ENCODE peak calls at places on chromosomes 6 and 20, in four cellular contexts. L is foreskin keratinocyte, S is IMR-90, A is fibroblast of mammary gland. X is an unnamed sample.

GRCh38 chr6:26234421-26235239 is 130.4 kb upstream of the BTN3A2 start:
- DNase-seq in L (peak; percentile 70), A (peak; percentile 70), S (peak; percentile 84), X (peak; percentile 50)

GRCh38 chr6:115908906-115909559 is 151.7 kb downstream of the FRK start:
- DNase-seq in L (no peak), S (no peak), A (no peak), X (no peak)

GRCh38 chr20:15139522-15139921 is 802.1 kb upstream of the FLRT3 start:
- DNase-seq in S (no peak), A (no peak), L (no peak), X (no peak)

GRCh38 chr20:18781509-18781908 is 32.1 kb upstream of the SCP2D1 start:
- DNase-seq in L (no peak), S (no peak), A (no peak), X (no peak)

GRCh38 chr6:34791164-34791841 is 580 bp upstream of the BLTP3A start:
- DNase-seq in L (peak; percentile 14), A (peak; percentile 30), S (peak; percentile 17), X (peak; percentile 60)

GRCh38 chr20:52191132-52191435 is 495 bp downstream of the ZFP64 start:
- DNase-seq in L (peak; percentile 22), A (peak; percentile 27), S (peak; percentile 7), X (no peak)

GRCh38 chr6:42281016-42281533 is 63.4 kb upstream of the MRPS10 start:
- DNase-seq in A (no peak), L (peak; percentile 32), S (no peak), X (no peak)

GRCh38 chr6:15413558-15414257 is 167.8 kb downstream of the JARID2 start:
- DNase-seq in S (peak; percentile 83), L (no peak), A (peak; percentile 40), X (no peak)

GRCh38 chr20:63819224-63819917 is 11.7 kb downstream of the ZBTB46 start:
- DNase-seq in A (peak; percentile 28), L (no peak), S (peak; percentile 45), X (no peak)

GRCh38 chr20:47487175-47487917 is 14.3 kb upstream of the NCOA3 start:
- DNase-seq in A (no peak), S (peak; percentile 25), L (no peak), X (no peak)

GRCh38 chr6:156057869-156058268 is 602.2 kb upstream of the NOX3 start:
- DNase-seq in A (no peak), L (no peak), S (no peak), X (peak; percentile 18)

GRCh38 chr20:4026093-4026601 is 10.8 kb upstream of the RNF24 start:
- DNase-seq in A (peak; percentile 94), L (peak; percentile 72), S (peak; percentile 88), X (no peak)

GRCh38 chr20:5539656-5540055 is 210.5 kb upstream of the SHLD1 start:
- DNase-seq in A (peak; percentile 42), S (no peak), L (no peak), X (no peak)

GRCh38 chr6:160167547-160168391 is 46.2 kb downstream of the SLC22A1 start:
- DNase-seq in L (no peak), A (no peak), S (no peak), X (no peak)

GRCh38 chr20:47244451-47244850 is 112.0 kb downstream of the ZMYND8 start:
- DNase-seq in L (no peak), A (no peak), S (no peak), X (no peak)

GRCh38 chr6:16764188-16764950 is 3.1 kb upstream of the ATXN1 start:
- DNase-seq in L (no peak), A (peak; percentile 65), S (peak; percentile 76), X (no peak)

GRCh38 chr20:237479-237878 is 10.4 kb downstream of the DEFB129 start:
- DNase-seq in L (no peak), A (no peak), S (peak; percentile 5), X (no peak)

DNA sequence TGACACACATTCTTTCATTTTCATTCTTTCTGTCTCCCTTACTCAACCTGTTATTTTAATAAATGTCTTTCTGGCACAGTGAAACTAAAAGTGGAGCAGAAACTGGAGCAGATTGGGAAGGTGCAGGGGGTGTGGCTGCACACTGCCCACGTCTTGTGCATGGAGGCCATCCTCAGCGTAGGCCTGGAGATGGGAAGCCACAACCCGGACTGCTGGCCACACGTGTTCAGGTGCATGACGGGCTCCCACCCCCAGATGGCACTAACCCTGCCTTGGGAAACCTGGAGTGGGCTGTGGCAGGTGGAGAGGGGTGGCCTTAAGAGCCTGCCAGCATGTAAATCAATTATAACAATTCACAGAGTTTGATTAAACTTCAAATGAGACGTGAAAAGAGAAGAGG is 71.4 kb upstream of the PBOV1 start:
- DNase-seq in A (no peak), L (no peak), S (no peak), X (peak; percentile 34)
- TF ChIP-seq CTCF in A (no peak), L (peak; percentile 19), S (peak; percentile 2), X (no peak)

GRCh38 chr20:7458459-7458858 is 481.8 kb downstream of the HAO1 start:
- DNase-seq in L (no peak), S (no peak), A (no peak), X (no peak)

GRCh38 chr20:7449269-7449668 is 491.0 kb downstream of the HAO1 start:
- DNase-seq in A (no peak), S (no peak), L (peak; percentile 17), X (no peak)

GRCh38 chr20:7459123-7459522 is 481.1 kb downstream of the HAO1 start:
- DNase-seq in A (no peak), L (no peak), S (no peak), X (no peak)

GRCh38 chr20:7452890-7453289 is 487.4 kb downstream of the HAO1 start:
- DNase-seq in A (no peak), L (no peak), S (no peak), X (no peak)

GRCh38 chr20:7454047-7454446 is 486.2 kb downstream of the HAO1 start:
- DNase-seq in L (no peak), A (no peak), S (no peak), X (no peak)
- TF ChIP-seq CTCF in L (no peak), A (no peak), S (no peak), X (no peak)

DNA sequence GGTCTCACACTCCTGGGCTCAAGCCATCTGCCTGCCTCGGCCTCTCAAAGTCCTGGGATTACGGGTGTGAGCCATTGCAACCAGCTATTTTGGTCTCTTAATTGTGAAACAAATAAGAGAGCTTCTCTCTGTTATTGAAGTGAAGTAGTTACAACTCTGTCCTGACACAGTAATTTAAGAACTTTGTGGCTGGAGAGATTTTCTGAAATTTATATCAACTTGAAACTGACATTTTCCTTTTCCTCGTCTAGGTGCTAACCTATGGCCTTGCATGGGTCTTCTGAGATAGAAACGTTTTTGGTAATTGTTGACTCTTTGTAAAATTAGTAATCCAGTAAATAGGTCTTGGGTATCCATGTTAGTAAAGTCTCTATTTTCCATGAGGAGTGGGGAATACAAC is 122.1 kb upstream of the DOK5 start:
- DNase-seq in S (no peak), A (no peak), L (no peak), X (no peak)
- TF ChIP-seq CTCF in S (no peak), A (no peak), L (no peak), X (no peak)

GRCh38 chr6:63685453-63686379 is 50.1 kb downstream of the PHF3 start:
- DNase-seq in S (no peak), A (no peak), L (no peak), X (no peak)

GRCh38 chr6:63690210-63690609 is 54.6 kb downstream of the PHF3 start:
- DNase-seq in S (no peak), A (no peak), L (no peak), X (no peak)

GRCh38 chr6:63689421-63689820 is 53.8 kb downstream of the PHF3 start:
- DNase-seq in S (no peak), A (no peak), L (no peak), X (no peak)
- TF ChIP-seq CTCF in S (peak; percentile 5), A (no peak), L (peak; percentile 13), X (no peak)

GRCh38 chr6:128295670-128296069 is 224.7 kb downstream of the PTPRK start:
- DNase-seq in S (no peak), L (no peak), A (no peak), X (no peak)
- TF ChIP-seq CTCF in S (peak; percentile 10), L (peak; percentile 47), A (peak; percentile 28), X (no peak)

GRCh38 chr6:56902551-56903464 is 52.1 kb upstream of the BEND6 start:
- DNase-seq in L (no peak), A (peak; percentile 85), S (peak; percentile 76), X (no peak)
- TF ChIP-seq CTCF in L (peak; percentile 82), A (peak; percentile 78), S (peak; percentile 78), X (peak; percentile 73)

GRCh38 chr6:11947063-11947462 is 65.0 kb upstream of the HIVEP1 start:
- DNase-seq in L (no peak), S (no peak), A (no peak), X (no peak)
- TF ChIP-seq CTCF in L (peak; percentile 23), S (no peak), A (peak; percentile 25), X (peak; percentile 37)

GRCh38 chr6:125780540-125781306 is 10.0 kb upstream of the NCOA7 start:
- DNase-seq in L (peak; percentile 69), A (peak; percentile 74), S (peak; percentile 78), X (peak; percentile 39)

GRCh38 chr6:125784365-125784764 is 6.4 kb upstream of the NCOA7 start:
- DNase-seq in L (no peak), S (peak; percentile 66), A (peak; percentile 61), X (no peak)

GRCh38 chr6:125779924-125780539 is 10.7 kb upstream of the NCOA7 start:
- DNase-seq in S (peak; percentile 92), L (peak; percentile 76), A (peak; percentile 94), X (peak; percentile 79)

DNA sequence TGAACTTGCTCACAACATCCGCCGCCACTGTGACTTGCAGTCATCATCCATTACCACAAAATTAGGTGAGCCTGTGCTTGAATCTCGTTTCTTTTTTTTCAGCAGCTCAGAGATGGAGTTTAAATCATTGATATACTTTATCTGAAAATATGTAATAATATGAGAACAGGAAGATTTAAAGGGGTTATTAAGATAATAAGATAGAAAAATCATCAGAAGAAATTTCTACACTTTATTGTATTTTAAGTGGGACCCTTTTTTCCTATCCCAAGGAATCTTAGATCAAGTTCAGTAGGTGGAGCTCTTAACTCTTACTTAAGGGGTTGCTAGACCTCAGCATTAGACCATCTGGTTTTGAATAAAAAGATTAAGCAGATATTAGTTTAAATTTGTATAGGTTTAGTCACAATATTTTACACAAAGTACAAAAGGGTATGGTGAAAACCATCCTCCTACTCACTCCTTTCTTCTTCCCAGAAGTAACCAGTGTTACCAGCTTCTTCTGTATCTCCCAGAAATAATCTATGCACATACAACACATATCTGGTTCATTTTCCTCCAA is 9.4 kb upstream of the NCOA7 start:
- DNase-seq in A (peak; percentile 48), S (peak; percentile 47), L (no peak), X (peak; percentile 32)
- TF ChIP-seq CTCF in A (peak; percentile 16), S (peak; percentile 33), L (peak; percentile 52), X (no peak)

DNA sequence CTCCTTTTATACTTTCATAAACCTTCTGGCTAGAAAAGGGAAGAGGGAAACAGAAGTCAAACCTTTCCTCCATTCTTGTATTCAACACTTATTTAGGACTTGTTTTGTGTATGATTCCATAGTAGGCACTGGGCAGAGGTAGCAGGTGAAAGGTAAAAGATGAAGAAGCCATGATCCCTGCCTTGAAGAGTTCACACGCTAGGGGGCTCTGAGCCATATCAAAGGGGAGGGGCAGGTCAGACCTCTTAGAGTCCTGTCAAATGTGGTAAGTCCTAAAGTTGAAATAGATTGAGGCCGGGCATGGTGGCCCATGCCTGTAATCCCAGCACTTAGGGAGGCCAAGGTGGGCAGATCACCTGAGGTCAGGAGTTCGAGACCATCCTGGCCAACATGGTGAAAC is 85.5 kb downstream of the NDUFAF5 start:
- DNase-seq in A (no peak), S (no peak), L (no peak), X (no peak)
- TF ChIP-seq CTCF in A (no peak), S (no peak), L (no peak), X (no peak)

X was measured in glutamatergic neuron.